ENCODE peak calls at places on chromosomes 12 and 14, in six cellular contexts. Q is substantia nigra; G is CD4-positive, alpha-beta T cell; I is H9; O is NCI-H1105 treated with DMSO at 0.1 percent for 48 hours; X is aorta. K is an unnamed sample.
A peak's percentile ranks its signal among the peaks of the same experiment; 100 is the strongest.

GRCh38 chr14:68157971-68158371 is 338.4 kb downstream of the RAD51B start:
- DNase-seq in Q (no peak), G (no peak), I (no peak), O (no peak), X (no peak), K (no peak)

GRCh38 chr14:42642787-42643186 is 1036.1 kb downstream of the LRFN5 start:
- DNase-seq in Q (no peak), G (no peak), I (no peak), O (no peak), X (no peak), K (no peak)

GRCh38 chr12:13197526-13198141 is 1.1 kb downstream of the EMP1 start:
- DNase-seq in Q (no peak), G (no peak), I (no peak), O (no peak), X (no peak), K (no peak)

GRCh38 chr12:19306366-19306765 is 132.9 kb upstream of the AEBP2 start:
- DNase-seq in Q (no peak), G (no peak), I (no peak), O (no peak), X (no peak), K (no peak)

GRCh38 chr12:103901518-103902173 is 28.6 kb upstream of the HSP90B1 start:
- DNase-seq in Q (no peak), G (peak; percentile 44), I (no peak), O (peak; percentile 60), X (no peak), K (peak; percentile 41)

GRCh38 chr12:76080729-76081415 is 3.6 kb downstream of the NAP1L1 start:
- DNase-seq in Q (no peak), G (no peak), I (no peak), O (no peak), X (no peak), K (no peak)

GRCh38 chr12:18476866-18477265 is 215.5 kb downstream of the PIK3C2G start:
- DNase-seq in Q (no peak), G (no peak), I (no peak), O (no peak), X (no peak), K (no peak)

GRCh38 chr14:104150201-104151027 is 12.0 kb downstream of the KIF26A start:
- DNase-seq in Q (no peak), G (no peak), I (peak; percentile 87), O (peak; percentile 58), X (no peak), K (no peak)

GRCh38 chr12:2754208-2754607 is 40.6 kb upstream of the FKBP4 start:
- DNase-seq in Q (no peak), G (no peak), I (no peak), O (no peak), X (no peak), K (no peak)